ENCODE peak calls at places on chromosomes 5 and 9, in seven cellular contexts. C, K, A, X, I, P and Y are unnamed samples.

GRCh38 chr5:16550316-16550952 is 66.4 kb downstream of the RETREG1 start:
- DNase-seq in C (no peak), K (peak; percentile 66), A (peak; percentile 40), X (no peak), I (peak; percentile 76), P (peak; percentile 79), Y (no peak)

GRCh38 chr5:95845401-95845800 is 22.9 kb upstream of the GLRX start:
- DNase-seq in C (no peak), K (no peak), A (no peak), X (no peak), I (no peak), P (no peak), Y (no peak)

GRCh38 chr5:149749481-149750365 is 19.6 kb downstream of the PPARGC1B start:
- DNase-seq in C (no peak), K (no peak), A (no peak), X (no peak), I (no peak), P (peak; percentile 67), Y (no peak)

GRCh38 chr9:10396641-10397040 is 216.2 kb downstream of the PTPRD start:
- DNase-seq in C (no peak), K (no peak), A (no peak), X (no peak), I (no peak), P (no peak), Y (no peak)

GRCh38 chr9:136295537-136296433 is 8.1 kb downstream of the CCDC187 start:
- DNase-seq in C (no peak), K (no peak), A (no peak), X (no peak), I (no peak), P (no peak), Y (no peak)

GRCh38 chr9:127500399-127500798 is 49.1 kb downstream of the LRSAM1 start:
- DNase-seq in C (no peak), K (no peak), A (no peak), X (no peak), I (no peak), P (no peak), Y (no peak)

GRCh38 chr9:38680827-38681226 is 39.1 kb downstream of the FAM240B start:
- DNase-seq in C (no peak), K (no peak), A (no peak), X (no peak), I (no peak), P (no peak), Y (no peak)

GRCh38 chr5:147176422-147176821 is 58.4 kb upstream of the STK32A start:
- DNase-seq in C (no peak), K (no peak), A (no peak), X (no peak), I (no peak), P (no peak), Y (no peak)

GRCh38 chr9:131094622-131095021 is 1.7 kb upstream of the AIF1L start:
- DNase-seq in C (no peak), K (no peak), A (no peak), X (peak; percentile 77), I (no peak), P (peak; percentile 78), Y (no peak)

GRCh38 chr9:111805841-111806241 is 11.1 kb upstream of the SHOC1 start:
- DNase-seq in C (no peak), K (no peak), A (peak; percentile 57), X (peak; percentile 14), I (peak; percentile 64), P (peak; percentile 98), Y (no peak)

GRCh38 chr5:107135391-107135790 is 535.3 kb downstream of the EFNA5 start:
- DNase-seq in C (no peak), K (no peak), A (peak; percentile 64), X (no peak), I (peak; percentile 4), P (peak; percentile 46), Y (no peak)

GRCh38 chr5:172561151-172561550 is 79.9 kb upstream of the NEURL1B start:
- DNase-seq in C (no peak), K (no peak), A (peak; percentile 6), X (no peak), I (no peak), P (peak; percentile 96), Y (no peak)

GRCh38 chr5:42108468-42108867 is 183.4 kb downstream of the FBXO4 start:
- DNase-seq in C (no peak), K (no peak), A (no peak), X (no peak), I (peak; percentile 27), P (peak; percentile 19), Y (no peak)

GRCh38 chr9:73074176-73074708 is 77.4 kb upstream of the ANXA1 start:
- DNase-seq in C (no peak), K (no peak), A (no peak), X (no peak), I (peak; percentile 84), P (no peak), Y (no peak)

GRCh38 chr9:77909306-77909705 is 122.3 kb downstream of the GNAQ start:
- DNase-seq in C (peak; percentile 40), K (no peak), A (no peak), X (no peak), I (no peak), P (no peak), Y (no peak)

GRCh38 chr5:180345781-180346180 is 7.4 kb downstream of the GFPT2 start:
- DNase-seq in C (no peak), K (no peak), A (no peak), X (no peak), I (no peak), P (no peak), Y (no peak)

GRCh38 chr5:178086266-178086665 is 27.1 kb upstream of the N4BP3 start:
- DNase-seq in C (no peak), K (no peak), A (no peak), X (no peak), I (no peak), P (peak; percentile 64), Y (no peak)

GRCh38 chr5:149930060-149930753 is 14.4 kb downstream of the PDE6A start:
- DNase-seq in C (no peak), K (peak; percentile 22), A (no peak), X (no peak), I (no peak), P (no peak), Y (no peak)

GRCh38 chr9:36214571-36214970 is 23.9 kb downstream of the CLTA start:
- DNase-seq in C (no peak), K (no peak), A (no peak), X (no peak), I (no peak), P (no peak), Y (no peak)

GRCh38 chr9:9003184-9003583 is 1203.6 kb upstream of the DMAC1 start:
- DNase-seq in C (no peak), K (no peak), A (peak; percentile 34), X (no peak), I (peak; percentile 3), P (peak; percentile 1), Y (no peak)
- TF ChIP-seq CTCF in C (no peak), K (no peak), A (peak; percentile 7), X (no peak), I (no peak), P (peak; percentile 13), Y (no peak)

GRCh38 chr5:126300293-126300692 is 122.9 kb upstream of the GRAMD2B start:
- DNase-seq in C (no peak), K (no peak), A (peak; percentile 1), X (no peak), I (no peak), P (no peak), Y (no peak)
- TF ChIP-seq CTCF in C (no peak), K (no peak), A (peak; percentile 16), X (no peak), I (no peak), P (no peak), Y (no peak)

GRCh38 chr9:133125706-133126696 is 5.0 kb upstream of the RALGDS start:
- DNase-seq in C (peak; percentile 78), K (peak; percentile 52), A (peak; percentile 67), X (peak; percentile 55), I (no peak), P (no peak), Y (no peak)
- TF ChIP-seq CTCF in C (no peak), K (no peak), A (no peak), X (no peak), I (no peak), P (no peak), Y (no peak)

DNA sequence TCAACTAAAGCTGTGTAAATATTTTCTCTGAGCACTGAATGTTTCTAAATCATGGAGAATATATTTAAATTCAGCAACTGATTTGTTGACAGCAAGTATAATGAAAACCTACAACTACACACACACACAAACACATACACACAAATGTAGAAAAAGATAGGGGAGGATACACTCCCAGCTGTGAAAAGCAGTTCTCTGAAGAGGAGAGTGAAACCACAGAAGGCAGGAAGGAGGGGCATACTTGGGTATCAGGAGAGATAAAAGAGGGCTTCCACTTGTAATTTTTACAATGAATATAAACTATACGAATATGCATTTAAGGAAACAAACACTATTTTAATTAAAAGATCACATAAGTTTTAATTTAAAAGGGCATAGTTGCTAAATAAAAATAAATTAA is 227.8 kb upstream of the SLC24A2 start:
- DNase-seq in C (no peak), K (no peak), A (no peak), X (no peak), I (no peak), P (no peak), Y (no peak)
- TF ChIP-seq CTCF in C (no peak), K (no peak), A (no peak), X (no peak), I (no peak), P (no peak), Y (no peak)

DNA sequence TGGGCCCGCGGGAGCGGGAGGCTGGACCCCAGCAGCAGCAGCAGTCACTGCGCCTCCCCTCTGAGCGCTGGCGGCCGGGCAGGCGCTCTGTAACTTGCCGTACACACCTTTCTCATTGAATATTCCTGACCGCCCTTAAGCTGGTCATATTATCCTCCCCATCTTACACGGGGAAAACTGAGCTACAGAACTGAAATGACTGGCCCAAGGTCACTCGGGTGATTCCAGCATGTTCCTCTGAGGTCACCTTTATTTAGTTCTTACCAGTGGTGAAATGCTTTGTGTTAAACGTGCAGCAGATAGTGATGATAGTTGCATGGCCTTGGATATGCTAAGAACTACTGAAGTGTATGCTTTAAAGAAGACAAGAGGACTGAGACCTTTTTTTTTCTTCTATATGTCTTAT is 607 bp downstream of the UQCRQ start:
- DNase-seq in C (no peak), K (no peak), A (no peak), X (no peak), I (no peak), P (no peak), Y (no peak)
- TF ChIP-seq CTCF in C (no peak), K (no peak), A (no peak), X (no peak), I (no peak), P (no peak), Y (no peak)